ENCODE peak calls at places on chromosomes 5 and 9, in six cellular contexts. L, F, A, S, Z and K are unnamed samples.

GRCh38 chr9:129245276-129245675 is 67.2 kb upstream of the IER5L start:
- DNase-seq in Z (peak), F (no peak), A (no peak), S (no peak), L (no peak), K (peak)

GRCh38 chr9:1018121-1018520 is 32.0 kb upstream of the DMRT2 start:
- DNase-seq in A (no peak), S (no peak), F (peak), L (peak), Z (no peak), K (peak)

GRCh38 chr5:1374680-1375055 is 29.8 kb upstream of the CLPTM1L start:
- DNase-seq in S (no peak), L (no peak), Z (no peak), A (no peak), F (no peak), K (no peak)

GRCh38 chr5:159971931-159972461 is 36.9 kb upstream of the TTC1 start:
- DNase-seq in L (peak), S (no peak), F (no peak), A (no peak), Z (peak), K (peak)

GRCh38 chr5:9302228-9302627 is 243.6 kb downstream of the SEMA5A start:
- DNase-seq in A (no peak), F (no peak), S (no peak), L (no peak), Z (no peak), K (no peak)

GRCh38 chr5:79261907-79262306 is 26.0 kb downstream of the JMY start:
- DNase-seq in F (no peak), Z (no peak), L (peak), A (no peak), S (no peak), K (no peak)

GRCh38 chr5:96823900-96824351 is 16.2 kb upstream of the ERAP1 start:
- DNase-seq in S (no peak), Z (no peak), L (no peak), F (no peak), A (no peak), K (peak)

GRCh38 chr5:168434746-168435321 is 51.4 kb upstream of the RARS1 start:
- DNase-seq in A (no peak), F (no peak), S (no peak), Z (no peak), L (no peak), K (no peak)

GRCh38 chr9:76162109-76162730 is 232.0 kb downstream of the RFK start:
- DNase-seq in L (no peak), F (no peak), S (peak), Z (no peak), A (no peak), K (no peak)

GRCh38 chr9:89850633-89851325 is 246.0 kb downstream of the GADD45G start:
- DNase-seq in A (no peak), Z (peak), S (no peak), L (no peak), F (no peak), K (peak)

GRCh38 chr9:14098102-14098501 is 215.8 kb downstream of the NFIB start:
- DNase-seq in A (no peak), Z (no peak), L (no peak), S (no peak), F (no peak), K (no peak)

GRCh38 chr9:113583511-113584470 is 120.3 kb downstream of the RGS3 start:
- DNase-seq in Z (peak), A (no peak), F (no peak), L (no peak), S (no peak), K (no peak)

GRCh38 chr5:149410721-149411432 is 31.8 kb upstream of the IL17B start:
- DNase-seq in Z (no peak), F (no peak), A (no peak), L (no peak), S (no peak), K (no peak)

GRCh38 chr9:91778031-91778430 is 172.0 kb downstream of the ROR2 start:
- DNase-seq in S (no peak), A (no peak), F (no peak), Z (no peak), L (no peak), K (no peak)

GRCh38 chr5:3139596-3139995 is 388.1 kb upstream of the IRX2 start:
- DNase-seq in Z (no peak), L (no peak), A (no peak), S (no peak), F (no peak), K (peak)

GRCh38 chr5:134070979-134071849 is 43.3 kb upstream of the TCF7 start:
- DNase-seq in S (peak), Z (no peak), L (peak), A (no peak), F (peak), K (peak)

GRCh38 chr5:51345106-51345505 is 38.1 kb upstream of the ISL1 start:
- DNase-seq in S (no peak), L (no peak), Z (no peak), F (no peak), A (no peak), K (peak)

GRCh38 chr5:42858709-42859108 is 47.0 kb upstream of the SELENOP start:
- DNase-seq in S (no peak), Z (peak), A (no peak), L (peak), F (no peak), K (no peak)

GRCh38 chr9:17631396-17631795 is 52.5 kb downstream of the SH3GL2 start:
- DNase-seq in L (no peak), A (no peak), Z (no peak), F (no peak), S (no peak), K (no peak)

GRCh38 chr9:88396836-88397577 is 8.8 kb downstream of the SPIN1 start:
- DNase-seq in L (no peak), F (no peak), S (no peak), A (no peak), Z (no peak), K (peak)

GRCh38 chr9:97962575-97962974 is 20.6 kb upstream of the ANP32B start:
- DNase-seq in S (no peak), F (no peak), Z (no peak), A (no peak), L (no peak), K (no peak)

GRCh38 chr9:132644251-132644650 is 25.5 kb downstream of the DDX31 start:
- DNase-seq in F (peak), L (peak), Z (no peak), S (no peak), A (no peak), K (no peak)

GRCh38 chr5:76610196-76610595 is 13.0 kb downstream of the F2RL2 start:
- DNase-seq in L (no peak), A (no peak), Z (no peak), S (no peak), F (no peak), K (no peak)

GRCh38 chr5:142974449-142974848 is 204.3 kb downstream of the ARHGAP26 start:
- DNase-seq in A (no peak), F (no peak), S (no peak), L (no peak), Z (no peak), K (no peak)

GRCh38 chr9:128113526-128114325 is 13.8 kb downstream of the PTGES2 start:
- DNase-seq in F (no peak), S (no peak), Z (peak), A (no peak), L (no peak), K (no peak)

GRCh38 chr5:177447066-177447610 is 524 bp downstream of the PRR7 start:
- DNase-seq in Z (no peak), S (peak), F (peak), L (peak), A (no peak), K (peak)

GRCh38 chr9:110977259-110977709 is 61.0 kb downstream of the LPAR1 start:
- DNase-seq in L (no peak), S (no peak), F (no peak), A (no peak), Z (no peak), K (peak)

GRCh38 chr5:72256536-72256935 is 63.5 kb downstream of the MRPS27 start:
- DNase-seq in Z (no peak), S (no peak), L (no peak), A (no peak), F (no peak), K (no peak)

GRCh38 chr5:180618830-180619562 is 27.7 kb upstream of the SCGB3A1 start:
- DNase-seq in Z (no peak), S (no peak), L (peak), F (peak), A (no peak), K (peak)

GRCh38 chr5:108687599-108688220 is 60.0 kb upstream of the FER start:
- DNase-seq in S (no peak), Z (no peak), A (no peak), L (peak), F (peak), K (no peak)

GRCh38 chr9:98811051-98811650 is 3.7 kb downstream of the GALNT12 start:
- DNase-seq in F (no peak), Z (no peak), A (no peak), L (no peak), S (no peak), K (peak)

GRCh38 chr5:180718810-180719453 is 20.9 kb downstream of the OR2Y1 start:
- DNase-seq in A (no peak), F (peak), Z (no peak), L (peak), S (no peak), K (peak)

DNA sequence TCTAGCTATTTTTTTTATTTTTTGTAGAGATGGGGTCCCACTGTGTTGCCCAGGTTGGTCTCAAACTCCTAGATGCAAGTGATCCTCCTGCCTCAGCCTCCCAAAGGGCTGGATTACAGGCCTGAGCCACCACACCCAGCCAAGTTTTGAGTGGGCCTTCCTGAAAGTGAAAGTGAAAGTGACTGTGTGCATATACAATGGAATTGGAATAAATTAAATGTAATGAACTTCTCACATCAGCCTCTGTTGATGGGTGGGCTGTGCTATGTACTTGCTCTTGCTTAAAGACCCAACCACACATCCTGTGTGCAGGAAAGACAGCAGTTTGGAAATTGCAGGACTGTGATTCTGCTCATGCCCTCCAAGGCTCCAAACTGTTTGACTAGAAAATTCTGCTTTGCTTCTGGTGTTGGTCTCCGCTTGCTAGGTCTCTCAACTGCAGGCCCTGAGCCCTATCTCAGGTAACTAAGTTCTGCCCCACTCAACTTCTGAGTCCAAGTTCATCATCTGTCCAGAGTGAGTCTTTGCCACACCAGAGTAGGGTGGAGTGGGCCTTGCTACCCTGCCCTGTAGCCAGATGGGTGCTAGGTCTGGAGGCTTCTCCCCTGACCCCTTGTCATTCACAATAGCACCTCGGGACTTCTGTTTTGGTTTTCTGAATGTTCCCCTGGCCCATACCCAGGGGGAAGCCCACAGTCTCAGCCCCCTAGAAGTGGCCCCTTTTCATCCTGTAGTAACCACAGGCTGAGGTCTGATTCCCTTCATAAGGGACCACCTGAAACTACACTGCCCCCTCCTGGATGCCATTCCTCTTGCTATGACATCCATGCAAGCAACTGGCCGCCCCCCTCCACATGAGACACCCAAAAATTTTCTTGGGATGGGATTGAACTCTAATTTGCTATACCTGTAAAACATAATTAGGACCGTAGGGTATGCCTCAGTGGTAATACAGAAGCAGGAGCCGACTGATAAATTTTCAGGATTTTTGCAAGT is 36.5 kb upstream of the RAD23B start:
- DNase-seq in S (no peak), F (no peak), L (peak), A (no peak), Z (no peak), K (no peak)
- TF ChIP-seq CTCF in S (no peak), F (no peak), L (peak), A (no peak), Z (no peak), K (no peak)

GRCh38 chr9:126565336-126566128 is 48.2 kb upstream of the LMX1B start:
- DNase-seq in Z (no peak), S (no peak), L (no peak), A (no peak), F (no peak), K (no peak)
- TF ChIP-seq CTCF in Z (no peak), S (no peak), L (no peak), A (no peak), F (no peak), K (no peak)

DNA sequence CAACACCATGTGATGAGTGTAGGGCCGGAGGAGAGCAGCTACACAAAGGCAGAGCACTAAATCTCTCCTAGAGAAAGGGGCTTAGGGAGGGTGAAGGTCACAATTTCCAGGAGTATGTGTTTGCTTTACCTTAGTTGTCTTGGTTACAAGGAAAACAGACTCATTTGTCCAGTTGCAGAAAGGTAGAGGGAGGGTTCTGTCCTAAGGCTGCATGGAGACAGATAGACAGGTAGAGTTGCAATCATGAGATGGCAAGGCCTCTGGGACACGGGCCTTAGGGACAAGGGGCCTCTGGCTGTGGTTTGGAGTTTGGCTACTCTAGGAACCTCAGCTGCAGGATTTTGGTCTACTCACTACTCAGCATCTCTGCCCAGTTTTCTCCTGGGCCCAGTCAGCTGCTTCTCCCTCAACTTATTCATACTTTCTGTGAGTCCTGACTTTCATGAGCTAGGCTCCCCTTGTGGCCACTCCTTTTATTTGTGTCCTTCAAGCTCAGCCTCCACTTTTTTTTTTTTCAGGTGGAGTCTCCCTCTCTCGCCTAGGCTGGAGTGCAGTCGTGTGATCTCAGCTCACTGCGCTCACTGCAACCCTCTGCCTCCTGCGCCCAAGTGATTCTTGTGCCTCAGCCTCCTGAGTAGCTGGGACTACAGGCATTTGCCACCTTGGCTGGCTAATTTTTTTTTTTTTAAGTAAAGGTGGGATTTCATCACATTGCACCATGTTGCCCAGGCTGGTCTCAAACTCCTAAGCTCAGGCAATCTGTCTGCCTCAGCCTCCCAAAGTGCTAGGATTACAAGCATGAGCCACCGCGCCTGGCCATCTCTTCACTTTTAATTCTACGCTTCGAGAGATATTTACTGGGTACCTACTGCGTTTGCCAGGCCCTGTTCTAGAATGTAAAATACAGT is 76.6 kb downstream of the PTPDC1 start:
- DNase-seq in S (no peak), A (no peak), Z (no peak), L (no peak), F (no peak), K (peak)
- TF ChIP-seq CTCF in S (no peak), A (no peak), Z (no peak), L (peak), F (no peak), K (no peak)

GRCh38 chr5:87844449-87844848 is 424.2 kb downstream of the TMEM161B start:
- DNase-seq in S (no peak), A (no peak), F (no peak), L (no peak), Z (no peak), K (no peak)
- TF ChIP-seq CTCF in S (no peak), A (no peak), F (no peak), L (peak), Z (no peak), K (no peak)

DNA sequence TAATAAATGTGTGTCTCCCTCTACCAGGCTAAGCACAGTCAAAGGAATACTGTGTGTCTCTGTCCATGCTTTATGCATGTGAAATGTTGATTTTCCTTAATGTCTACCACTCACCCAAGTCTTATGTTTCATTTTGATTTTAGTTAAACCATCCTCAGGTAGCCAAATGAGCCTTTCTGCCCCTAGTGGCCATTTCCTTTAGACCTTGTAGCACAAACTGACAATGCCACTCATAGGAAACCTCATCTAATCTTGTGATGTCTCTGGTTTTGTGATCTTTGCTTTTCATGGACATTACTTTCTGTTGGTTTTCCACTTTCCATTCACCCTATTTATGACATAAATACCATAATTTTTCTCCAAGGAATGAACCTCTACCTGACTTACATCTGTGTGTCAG is 820.8 kb downstream of the MAT2B start:
- DNase-seq in A (no peak), F (no peak), Z (no peak), L (peak), S (no peak), K (no peak)
- TF ChIP-seq CTCF in A (no peak), F (no peak), Z (peak), L (peak), S (no peak), K (peak)

DNA sequence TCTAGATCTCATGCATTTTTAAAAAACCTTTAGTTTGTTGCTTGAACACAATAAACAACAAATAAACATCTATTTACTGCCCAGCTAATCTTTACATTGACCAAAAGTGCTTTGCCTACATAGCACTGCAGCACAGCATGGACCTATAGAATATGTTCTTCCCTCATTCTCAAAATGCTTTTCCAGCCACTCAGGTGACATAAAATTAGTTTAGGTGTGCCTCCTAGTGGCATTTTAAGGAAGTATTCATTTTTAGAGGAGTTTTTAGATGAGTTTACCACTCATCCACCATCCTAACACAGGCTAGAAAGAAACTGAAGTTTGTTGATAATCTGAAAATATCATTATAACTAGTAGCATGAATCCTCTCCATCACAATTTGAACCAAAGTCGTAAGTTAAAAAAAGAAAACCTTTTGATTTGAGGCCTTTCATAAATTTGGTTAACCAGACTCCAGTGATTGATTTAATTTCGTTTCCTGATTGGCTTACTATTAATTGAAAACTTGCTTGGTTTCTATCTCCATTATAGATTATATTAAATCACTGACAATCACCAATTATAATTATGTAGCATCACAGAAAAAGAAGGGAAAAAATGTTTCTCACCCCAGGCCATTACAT is 12.6 kb downstream of the PLGRKT start:
- DNase-seq in S (no peak), L (peak), F (peak), Z (no peak), A (no peak), K (peak)
- TF ChIP-seq CTCF in S (no peak), L (peak), F (peak), Z (peak), A (no peak), K (peak)

GRCh38 chr5:118060833-118061232 is 927.5 kb downstream of the DTWD2 start:
- DNase-seq in S (no peak), F (no peak), L (peak), A (no peak), Z (no peak), K (peak)
- TF ChIP-seq CTCF in S (no peak), F (no peak), L (peak), A (no peak), Z (no peak), K (no peak)

DNA sequence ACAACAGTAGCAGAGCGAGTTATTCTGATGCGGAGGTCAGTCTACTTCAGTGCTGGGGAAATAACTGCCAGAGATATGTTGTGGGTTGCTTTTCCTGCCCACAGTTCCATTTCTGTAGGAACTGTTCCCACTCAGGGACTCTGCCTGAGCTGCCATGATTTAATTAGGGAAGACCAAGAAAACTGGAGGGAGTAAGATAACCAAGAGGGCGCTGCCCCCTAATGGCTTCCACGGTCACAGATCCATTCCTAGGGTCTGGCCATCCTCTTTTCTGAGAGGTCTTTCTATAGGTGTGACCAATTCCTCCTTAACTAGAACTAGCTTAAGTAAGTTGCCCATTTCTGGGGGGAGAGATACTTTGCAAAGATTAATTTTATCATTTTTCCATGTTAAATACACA is 125.9 kb downstream of the APBA1 start:
- DNase-seq in Z (no peak), S (no peak), F (no peak), L (peak), A (no peak), K (peak)
- TF ChIP-seq CTCF in Z (peak), S (no peak), F (no peak), L (peak), A (no peak), K (peak)

DNA sequence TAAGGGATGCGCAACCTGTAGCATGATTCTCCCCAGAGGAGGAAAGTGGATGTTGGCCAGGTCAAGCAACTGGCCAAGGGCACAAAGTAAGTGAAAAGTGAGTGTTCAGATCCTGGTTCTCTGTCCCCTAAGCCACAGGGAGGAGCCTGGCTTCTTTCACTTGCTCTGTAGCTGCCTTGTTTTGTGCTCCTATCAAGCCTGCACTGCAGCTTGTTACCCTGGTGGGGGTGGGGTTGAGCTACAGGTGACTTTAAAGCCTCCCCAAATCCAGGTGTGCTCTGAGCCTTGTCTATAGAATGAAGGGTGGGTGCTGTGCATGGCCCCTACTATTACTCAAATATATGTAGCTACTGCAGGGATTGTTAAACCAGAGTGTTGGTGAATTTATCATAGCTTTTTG is 32.9 kb downstream of the RALGPS1 start:
- DNase-seq in A (no peak), L (peak), Z (no peak), F (no peak), S (no peak), K (peak)
- TF ChIP-seq CTCF in A (no peak), L (peak), Z (peak), F (peak), S (no peak), K (peak)

GRCh38 chr5:156526081-156527017 is 199.4 kb downstream of the SGCD start:
- DNase-seq in S (no peak), Z (no peak), A (no peak), L (no peak), F (no peak), K (no peak)
- TF ChIP-seq CTCF in S (no peak), Z (no peak), A (no peak), L (no peak), F (no peak), K (no peak)